ENCODE peak calls at places on chromosomes 5 and 9, in six cellular contexts. C is breast epithelium, P is mammary epithelial cell, L is pancreas, X is stomach, Y is left lung. H is an unnamed sample. For H3K9me3, the result is how much of the 10 kb centered on the place peaks cover.

GRCh38 chr5:180209137-180209581 is at the start of gene RASGEF1C:
- DNase-seq in L (peak), Y (no peak), C (no peak), X (peak), P (peak), H (peak)

GRCh38 chr5:164065266-164065665 is 559.8 kb downstream of the MAT2B start:
- DNase-seq in P (no peak), L (no peak), Y (no peak), X (no peak), C (no peak), H (no peak)

GRCh38 chr9:113669523-113670115 is 206.1 kb downstream of the RGS3 start:
- DNase-seq in Y (no peak), P (no peak), C (no peak), X (no peak), L (no peak), H (no peak)

GRCh38 chr5:112642885-112643284 is 94.8 kb upstream of the APC start:
- DNase-seq in Y (no peak), P (no peak), X (no peak), C (no peak), L (no peak), H (no peak)

GRCh38 chr9:99824378-99825157 is 2.9 kb downstream of the NR4A3 start:
- DNase-seq in Y (peak), C (no peak), X (peak), L (peak), P (no peak), H (peak)

GRCh38 chr5:137791803-137792202 is 37.6 kb upstream of the HNRNPA0 start:
- DNase-seq in Y (no peak), P (no peak), L (no peak), C (no peak), X (no peak), H (no peak)

GRCh38 chr5:141354900-141355469 is at the start of gene PCDHGA4:
- DNase-seq in C (no peak), Y (no peak), L (no peak), P (no peak), X (no peak), H (no peak)

GRCh38 chr5:98933446-98934072 is 4.8 kb upstream of the CHD1 start:
- DNase-seq in X (no peak), Y (no peak), P (no peak), C (no peak), L (no peak), H (no peak)

GRCh38 chr9:117365438-117365837 is 49.4 kb downstream of the ASTN2 start:
- DNase-seq in L (no peak), Y (no peak), P (no peak), C (no peak), X (no peak), H (no peak)

GRCh38 chr9:84759300-84759750 is 89.8 kb downstream of the NTRK2 start:
- DNase-seq in L (no peak), X (no peak), Y (no peak), P (peak), C (no peak), H (no peak)

GRCh38 chr9:127854169-127854833 is at the start of gene ENG:
- DNase-seq in X (peak), L (no peak), Y (peak), P (peak), C (peak), H (peak)
- H3K9me3 ChIP-seq in X (under half), L (under half), Y (under half), P (under half), C (under half), H (under half)

GRCh38 chr5:103414598-103414997 is 148.0 kb downstream of the NUDT12 start:
- DNase-seq in L (no peak), Y (no peak), P (peak), X (no peak), C (peak), H (no peak)
- H3K27ac ChIP-seq in L (no peak), Y (no peak), P (no peak), X (no peak), C (no peak), H (no peak)

GRCh38 chr5:115389799-115390382 is 93.4 kb upstream of the CCDC112 start:
- DNase-seq in L (no peak), P (no peak), X (peak), Y (no peak), C (no peak), H (no peak)
- TF ChIP-seq CTCF in L (no peak), P (peak), X (no peak), Y (no peak), C (no peak), H (no peak)

GRCh38 chr9:96771124-96771523 is 6.8 kb downstream of the ZNF510 start:
- DNase-seq in X (no peak), P (no peak), Y (no peak), L (no peak), C (no peak), H (no peak)
- H3K9me3 ChIP-seq in X (half or more), P (under half), Y (half or more), L (under half), C (under half), H (under half)

GRCh38 chr5:72602696-72603685 is 95.8 kb upstream of the ZNF366 start:
- DNase-seq in Y (no peak), X (no peak), C (no peak), P (no peak), L (no peak), H (no peak)
- H3K27ac ChIP-seq in Y (no peak), X (no peak), C (no peak), P (no peak), L (no peak), H (no peak)